ENCODE peak calls at places on chromosomes 4 and X, in four cellular contexts. F is mucosa of descending colon; I is RWPE1; L is stimulated activated CD8-positive, alpha-beta memory T cell treated with anti-CD3 and anti-CD28 coated beads, Interleukin-15, amount 100 ng/mL, for 4 hours. N is an unnamed sample.
A peak's percentile ranks its signal among the peaks of the same experiment; 100 is the strongest.

GRCh38 chr4:106541253-106541652 is 172.7 kb upstream of the GIMD1 start:
- DNase-seq in F (no peak), I (peak; percentile 48), L (no peak), N (no peak)

GRCh38 chrX:106168107-106168506 is at the start of gene PWWP3B:
- DNase-seq in F (peak; percentile 26), I (peak; percentile 7), L (no peak), N (no peak)

GRCh38 chrX:106392346-106392745 is 219.4 kb upstream of the RADX start:
- DNase-seq in F (no peak), I (no peak), L (no peak), N (no peak)

GRCh38 chr4:77184961-77185360 is 28.0 kb downstream of the CCNG2 start:
- DNase-seq in F (no peak), I (no peak), L (no peak), N (no peak)

GRCh38 chr4:58739275-58739674 is 1629.1 kb upstream of the IGFBP7 start:
- DNase-seq in F (no peak), I (no peak), L (no peak), N (no peak)

GRCh38 chr4:113822555-113823290 is 61.2 kb upstream of the CAMK2D start:
- DNase-seq in F (no peak), I (no peak), L (no peak), N (no peak)

GRCh38 chr4:173257732-173258717 is 76.1 kb downstream of the HMGB2 start:
- DNase-seq in F (peak; percentile 54), I (peak; percentile 54), L (no peak), N (peak; percentile 79)

GRCh38 chrX:28847423-28847822 is 260.2 kb downstream of the IL1RAPL1 start:
- DNase-seq in F (no peak), I (peak; percentile 18), L (no peak), N (peak; percentile 64)

GRCh38 chrX:41350150-41350975 is 16.4 kb downstream of the DDX3X start:
- DNase-seq in F (no peak), I (no peak), L (no peak), N (no peak)

GRCh38 chr4:24032371-24032989 is 142.6 kb upstream of the PPARGC1A start:
- DNase-seq in F (no peak), I (no peak), L (no peak), N (no peak)

GRCh38 chrX:79366888-79367749 is at the start of gene ITM2A:
- DNase-seq in F (peak; percentile 47), I (no peak), L (peak; percentile 23), N (peak; percentile 61)

GRCh38 chrX:88136328-88136727 is 610.7 kb upstream of the CPXCR1 start:
- DNase-seq in F (no peak), I (no peak), L (no peak), N (no peak)

GRCh38 chr4:83489711-83490326 is 4.9 kb upstream of the ABRAXAS1 start:
- DNase-seq in F (no peak), I (no peak), L (no peak), N (no peak)

GRCh38 chrX:39813631-39814246 is 284.0 kb downstream of the BCOR start:
- DNase-seq in F (peak; percentile 43), I (no peak), L (no peak), N (peak; percentile 84)

GRCh38 chr4:10101559-10102192 is 14.9 kb downstream of the WDR1 start:
- DNase-seq in F (no peak), I (no peak), L (no peak), N (peak; percentile 90)

GRCh38 chr4:174454815-174455473 is 67.3 kb downstream of the HPGD start:
- DNase-seq in F (peak; percentile 53), I (no peak), L (no peak), N (no peak)

GRCh38 chrX:100512471-100512870 is 72.3 kb upstream of the TNMD start:
- DNase-seq in F (no peak), I (peak; percentile 10), L (no peak), N (no peak)

GRCh38 chrX:13001097-13001496 is 26.2 kb downstream of the TMSB4X start:
- DNase-seq in F (no peak), I (no peak), L (no peak), N (no peak)

GRCh38 chrX:18422325-18422724 is 3.1 kb upstream of the CDKL5 start:
- DNase-seq in F (no peak), I (no peak), L (no peak), N (no peak)

GRCh38 chrX:78024349-78025108 is 55.1 kb upstream of the PGAM4 start:
- DNase-seq in F (peak; percentile 77), I (peak; percentile 23), L (no peak), N (no peak)

GRCh38 chr4:145061325-145061920 is 36.6 kb downstream of the ANAPC10 start:
- DNase-seq in F (no peak), I (peak; percentile 19), L (no peak), N (no peak)

GRCh38 chr4:103429283-103429682 is 231.1 kb upstream of the CENPE start:
- DNase-seq in F (no peak), I (no peak), L (no peak), N (no peak)

GRCh38 chr4:68079918-68080317 is 49.8 kb downstream of the TMPRSS11F start:
- DNase-seq in F (no peak), I (peak; percentile 13), L (no peak), N (no peak)

GRCh38 chr4:124151031-124151430 is 561.5 kb downstream of the ANKRD50 start:
- DNase-seq in F (no peak), I (no peak), L (no peak), N (no peak)

GRCh38 chr4:77153016-77153415 is 4.0 kb upstream of the CCNG2 start:
- DNase-seq in F (no peak), I (no peak), L (no peak), N (no peak)

GRCh38 chr4:31193516-31193915 is 473.3 kb downstream of the PCDH7 start:
- DNase-seq in F (no peak), I (no peak), L (no peak), N (no peak)

GRCh38 chrX:46953137-46953527 is 40.9 kb downstream of the JADE3 start:
- DNase-seq in F (no peak), I (no peak), L (no peak), N (no peak)